ENCODE peak calls at places on chromosome 12, in seven cellular contexts. D is stimulated activated CD4-positive, alpha-beta T cell treated with anti-CD3 and anti-CD28 coated beads, TNF-alpha, amount 100 ng/mL, for 4 hours; C is ureter; P is H7; R is effector CD4-positive, alpha-beta T cell; G is NCI-H2171 treated with DMSO at 0.1 percent for 48 hours; H is Ammon's horn. A is an unnamed sample.

GRCh38 chr12:124737772-124738635 is 125.7 kb downstream of the SCARB1 start:
- DNase-seq in D (no peak), C (no peak), P (no peak), R (no peak), G (no peak), H (no peak), A (no peak)

GRCh38 chr12:56521590-56522371 is at the start of gene RBMS2:
- DNase-seq in D (no peak), C (peak), P (peak), R (peak), G (peak), H (peak), A (peak)

GRCh38 chr12:46468159-46468558 is 95.6 kb upstream of the SLC38A2 start:
- DNase-seq in D (no peak), C (no peak), P (no peak), R (no peak), G (no peak), H (no peak), A (no peak)

GRCh38 chr12:120474092-120474960 is 4.8 kb upstream of the SRSF9 start:
- DNase-seq in D (no peak), C (peak), P (peak), R (no peak), G (no peak), H (peak), A (peak)

GRCh38 chr12:54611715-54612116 is 23.0 kb downstream of the LACRT start:
- DNase-seq in D (no peak), C (no peak), P (no peak), R (no peak), G (no peak), H (no peak), A (no peak)

GRCh38 chr12:102955926-102956737 is 1.3 kb upstream of the ASCL1 start:
- DNase-seq in D (no peak), C (no peak), P (peak), R (no peak), G (no peak), H (peak), A (peak)

GRCh38 chr12:131682511-131682895 is 28.4 kb upstream of the SFSWAP start:
- DNase-seq in D (no peak), C (no peak), P (no peak), R (peak), G (peak), H (no peak), A (no peak)

GRCh38 chr12:47078733-47079364 is 572 bp upstream of the PCED1B start:
- DNase-seq in D (peak), C (peak), P (peak), R (peak), G (no peak), H (no peak), A (no peak)

GRCh38 chr12:31222620-31223222 is 103.2 kb downstream of the SINHCAF start:
- DNase-seq in D (no peak), C (no peak), P (no peak), R (no peak), G (peak), H (no peak), A (no peak)

GRCh38 chr12:107748472-107748871 is 12.5 kb downstream of the PRDM4 start:
- DNase-seq in D (no peak), C (no peak), P (no peak), R (no peak), G (no peak), H (no peak), A (no peak)

GRCh38 chr12:6430124-6430989 is 14.4 kb upstream of the CD27 start:
- DNase-seq in D (no peak), C (peak), P (no peak), R (no peak), G (peak), H (peak), A (no peak)

GRCh38 chr12:115042341-115042740 is 358.4 kb upstream of the TBX3 start:
- DNase-seq in D (no peak), C (no peak), P (no peak), R (no peak), G (no peak), H (no peak), A (no peak)

GRCh38 chr12:132776816-132777568 is 15.4 kb upstream of the ANKLE2 start:
- DNase-seq in D (no peak), C (peak), P (no peak), R (no peak), G (peak), H (peak), A (peak)